ENCODE peak calls at places on chromosomes 16 and 17, in five cellular contexts. P is A549, H is activated gamma-delta T cell, Y is NCI-H1105 treated with DMSO at 0.1 percent for 48 hours, O is HFFc6. B is an unnamed sample.

GRCh38 chr16:4783251-4783950 is 4.7 kb downstream of the SEPTIN12 start:
- DNase-seq in P (no peak), H (no peak), Y (no peak), O (no peak), B (no peak)

GRCh38 chr16:11497329-11497805 is 89.4 kb downstream of the LITAF start:
- DNase-seq in P (peak; percentile 92), H (no peak), Y (peak; percentile 95), O (peak; percentile 74), B (peak; percentile 76)

GRCh38 chr17:48515925-48516900 is 14.6 kb downstream of the HOXB1 start:
- DNase-seq in P (no peak), H (no peak), Y (no peak), O (no peak), B (no peak)

GRCh38 chr17:80028030-80028429 is 7.6 kb downstream of the TBC1D16 start:
- DNase-seq in P (no peak), H (no peak), Y (peak; percentile 80), O (no peak), B (no peak)

GRCh38 chr16:88077328-88078108 is 126.3 kb downstream of the BANP start:
- DNase-seq in P (no peak), H (no peak), Y (no peak), O (no peak), B (no peak)

GRCh38 chr17:19546289-19547065 is 12.8 kb downstream of the SLC47A1 start:
- DNase-seq in P (no peak), H (no peak), Y (no peak), O (no peak), B (peak; percentile 24)

GRCh38 chr17:51957746-51958145 is 200.8 kb downstream of the CA10 start:
- DNase-seq in P (no peak), H (no peak), Y (no peak), O (no peak), B (no peak)

GRCh38 chr16:82509636-82510035 is 117.1 kb upstream of the CDH13 start:
- DNase-seq in P (no peak), H (no peak), Y (no peak), O (no peak), B (no peak)

GRCh38 chr16:83187404-83187803 is 560.6 kb downstream of the CDH13 start:
- DNase-seq in P (no peak), H (no peak), Y (no peak), O (peak; percentile 57), B (no peak)

GRCh38 chr17:76449126-76449525 is 3.8 kb downstream of the UBE2O start:
- DNase-seq in P (no peak), H (no peak), Y (no peak), O (no peak), B (no peak)

GRCh38 chr16:49116873-49117272 is 164.8 kb downstream of the CBLN1 start:
- DNase-seq in P (no peak), H (no peak), Y (no peak), O (no peak), B (no peak)

GRCh38 chr16:57795431-57795878 is 6.8 kb downstream of the KIFC3 start:
- DNase-seq in P (peak; percentile 89), H (no peak), Y (peak; percentile 26), O (no peak), B (peak; percentile 81)

GRCh38 chr17:40340880-40341807 is 23.4 kb downstream of the GJD3 start:
- DNase-seq in P (peak; percentile 93), H (peak; percentile 90), Y (peak; percentile 45), O (peak; percentile 89), B (peak; percentile 75)

GRCh38 chr16:65745-66144 is 6.7 kb downstream of the RHBDF1 start:
- DNase-seq in P (peak; percentile 79), H (peak; percentile 62), Y (peak; percentile 30), O (peak; percentile 73), B (peak; percentile 46)

GRCh38 chr16:64865037-64865696 is 256.7 kb downstream of the CDH11 start:
- DNase-seq in P (no peak), H (no peak), Y (no peak), O (no peak), B (no peak)